ENCODE peak calls at places on chromosomes 6 and 20, in six cellular contexts. One of them, this sample, is unnamed.
A peak's percentile ranks its signal among the peaks of the same experiment; 100 is the strongest.

GRCh38 chr6:109050012-109050411 is 44.6 kb downstream of the SESN1 start:
- DNase-seq in cardiac muscle cell: no peak
- DNase-seq in NCI-H510A treated with DMSO at 0.1 percent for 48 hours: no peak
- DNase-seq in HTR-8/SVneo: no peak
- DNase-seq in stromal cell of bone marrow: no peak
- DNase-seq in CD8-positive, alpha-beta memory T cell: no peak
- DNase-seq in this sample: no peak

GRCh38 chr20:33301192-33301930 is 18.3 kb downstream of the BPIFB1 start:
- DNase-seq in cardiac muscle cell: peak; percentile 24
- DNase-seq in NCI-H510A treated with DMSO at 0.1 percent for 48 hours: no peak
- DNase-seq in HTR-8/SVneo: no peak
- DNase-seq in stromal cell of bone marrow: peak; percentile 17
- DNase-seq in CD8-positive, alpha-beta memory T cell: no peak
- DNase-seq in this sample: no peak

GRCh38 chr6:153140299-153140698 is 9.2 kb upstream of the RGS17 start:
- DNase-seq in cardiac muscle cell: no peak
- DNase-seq in NCI-H510A treated with DMSO at 0.1 percent for 48 hours: peak; percentile 80
- DNase-seq in HTR-8/SVneo: no peak
- DNase-seq in stromal cell of bone marrow: no peak
- DNase-seq in CD8-positive, alpha-beta memory T cell: no peak
- DNase-seq in this sample: no peak

GRCh38 chr6:121879149-121879548 is 443.7 kb downstream of the GJA1 start:
- DNase-seq in cardiac muscle cell: peak; percentile 68
- DNase-seq in NCI-H510A treated with DMSO at 0.1 percent for 48 hours: no peak
- DNase-seq in HTR-8/SVneo: no peak
- DNase-seq in stromal cell of bone marrow: peak; percentile 88
- DNase-seq in CD8-positive, alpha-beta memory T cell: no peak
- DNase-seq in this sample: no peak

GRCh38 chr6:14661188-14661587 is 543.6 kb downstream of the CD83 start:
- DNase-seq in cardiac muscle cell: no peak
- DNase-seq in NCI-H510A treated with DMSO at 0.1 percent for 48 hours: no peak
- DNase-seq in HTR-8/SVneo: no peak
- DNase-seq in stromal cell of bone marrow: no peak
- DNase-seq in CD8-positive, alpha-beta memory T cell: no peak
- DNase-seq in this sample: no peak

GRCh38 chr6:148736779-148737412 is 9.9 kb upstream of the UST start:
- DNase-seq in cardiac muscle cell: no peak
- DNase-seq in NCI-H510A treated with DMSO at 0.1 percent for 48 hours: no peak
- DNase-seq in HTR-8/SVneo: no peak
- DNase-seq in stromal cell of bone marrow: no peak
- DNase-seq in CD8-positive, alpha-beta memory T cell: no peak
- DNase-seq in this sample: no peak

GRCh38 chr6:110688661-110689268 is 126.5 kb downstream of the CDK19 start:
- DNase-seq in cardiac muscle cell: no peak
- DNase-seq in NCI-H510A treated with DMSO at 0.1 percent for 48 hours: no peak
- DNase-seq in HTR-8/SVneo: no peak
- DNase-seq in stromal cell of bone marrow: no peak
- DNase-seq in CD8-positive, alpha-beta memory T cell: no peak
- DNase-seq in this sample: no peak

GRCh38 chr20:10848810-10849370 is 175.1 kb upstream of the JAG1 start:
- DNase-seq in cardiac muscle cell: peak; percentile 92
- DNase-seq in NCI-H510A treated with DMSO at 0.1 percent for 48 hours: no peak
- DNase-seq in HTR-8/SVneo: peak; percentile 57
- DNase-seq in stromal cell of bone marrow: peak; percentile 82
- DNase-seq in CD8-positive, alpha-beta memory T cell: no peak
- DNase-seq in this sample: peak; percentile 61

GRCh38 chr6:36068012-36068392 is 40.4 kb downstream of the MAPK14 start:
- DNase-seq in cardiac muscle cell: no peak
- DNase-seq in NCI-H510A treated with DMSO at 0.1 percent for 48 hours: no peak
- DNase-seq in HTR-8/SVneo: no peak
- DNase-seq in stromal cell of bone marrow: no peak
- DNase-seq in CD8-positive, alpha-beta memory T cell: no peak
- DNase-seq in this sample: no peak

GRCh38 chr6:128388380-128388779 is 132.0 kb downstream of the PTPRK start:
- DNase-seq in cardiac muscle cell: no peak
- DNase-seq in NCI-H510A treated with DMSO at 0.1 percent for 48 hours: no peak
- DNase-seq in HTR-8/SVneo: no peak
- DNase-seq in stromal cell of bone marrow: no peak
- DNase-seq in CD8-positive, alpha-beta memory T cell: no peak
- DNase-seq in this sample: no peak

GRCh38 chr6:83258517-83258916 is 65.4 kb downstream of the RWDD2A start:
- DNase-seq in cardiac muscle cell: peak; percentile 13
- DNase-seq in NCI-H510A treated with DMSO at 0.1 percent for 48 hours: no peak
- DNase-seq in HTR-8/SVneo: no peak
- DNase-seq in stromal cell of bone marrow: no peak
- DNase-seq in CD8-positive, alpha-beta memory T cell: no peak
- DNase-seq in this sample: no peak

GRCh38 chr6:83708970-83709747 is at the start of gene SNAP91:
- DNase-seq in cardiac muscle cell: peak; percentile 22
- DNase-seq in NCI-H510A treated with DMSO at 0.1 percent for 48 hours: peak; percentile 5
- DNase-seq in HTR-8/SVneo: peak; percentile 18
- DNase-seq in stromal cell of bone marrow: no peak
- DNase-seq in CD8-positive, alpha-beta memory T cell: no peak
- DNase-seq in this sample: no peak